ENCODE peak calls at places on chromosomes 13 and 19, in six cellular contexts. X, T, F, D, Z and C are unnamed samples.

GRCh38 chr19:679418-680286 is 3.5 kb downstream of the FSTL3 start:
- DNase-seq in X (peak; percentile 63), T (peak; percentile 72), F (peak; percentile 45), D (peak; percentile 59), Z (peak; percentile 58), C (peak; percentile 67)

GRCh38 chr19:54464044-54464623 is 556 bp upstream of the LENG9 start:
- DNase-seq in X (peak; percentile 98), T (peak; percentile 97), F (peak; percentile 62), D (peak; percentile 81), Z (peak; percentile 93), C (peak; percentile 100)

GRCh38 chr13:33262069-33262487 is 23.5 kb downstream of the STARD13 start:
- DNase-seq in X (peak; percentile 95), T (no peak), F (no peak), D (peak; percentile 21), Z (peak; percentile 85), C (no peak)

GRCh38 chr13:110314516-110315245 is 7.6 kb downstream of the COL4A2 start:
- DNase-seq in X (no peak), T (no peak), F (no peak), D (no peak), Z (no peak), C (no peak)

GRCh38 chr13:113393226-113393571 is 29.3 kb upstream of the GRTP1 start:
- DNase-seq in X (no peak), T (no peak), F (no peak), D (no peak), Z (no peak), C (no peak)

GRCh38 chr19:55247621-55248099 is 11.2 kb downstream of the PPP6R1 start:
- DNase-seq in X (peak; percentile 84), T (no peak), F (no peak), D (peak; percentile 43), Z (peak; percentile 76), C (peak; percentile 39)

GRCh38 chr19:11279505-11280236 is 16.3 kb upstream of the TSPAN16 start:
- DNase-seq in X (no peak), T (no peak), F (no peak), D (no peak), Z (no peak), C (no peak)

GRCh38 chr19:51687791-51688664 is 5.1 kb upstream of the SPACA6 start:
- DNase-seq in X (peak; percentile 52), T (peak; percentile 59), F (peak; percentile 46), D (peak; percentile 68), Z (peak; percentile 53), C (peak; percentile 37)

GRCh38 chr13:32315255-32316029 is at the start of the genes BRCA2 and ZAR1L:
- DNase-seq in X (peak; percentile 66), T (peak; percentile 88), F (peak; percentile 80), D (peak; percentile 46), Z (peak; percentile 75), C (peak; percentile 91)

GRCh38 chr19:46812898-46813569 is 24.6 kb upstream of the SLC1A5 start:
- DNase-seq in X (no peak), T (peak; percentile 21), F (no peak), D (no peak), Z (no peak), C (no peak)

GRCh38 chr13:83333614-83334388 is 548.5 kb downstream of the SLITRK1 start:
- DNase-seq in X (no peak), T (no peak), F (no peak), D (no peak), Z (no peak), C (no peak)

DNA sequence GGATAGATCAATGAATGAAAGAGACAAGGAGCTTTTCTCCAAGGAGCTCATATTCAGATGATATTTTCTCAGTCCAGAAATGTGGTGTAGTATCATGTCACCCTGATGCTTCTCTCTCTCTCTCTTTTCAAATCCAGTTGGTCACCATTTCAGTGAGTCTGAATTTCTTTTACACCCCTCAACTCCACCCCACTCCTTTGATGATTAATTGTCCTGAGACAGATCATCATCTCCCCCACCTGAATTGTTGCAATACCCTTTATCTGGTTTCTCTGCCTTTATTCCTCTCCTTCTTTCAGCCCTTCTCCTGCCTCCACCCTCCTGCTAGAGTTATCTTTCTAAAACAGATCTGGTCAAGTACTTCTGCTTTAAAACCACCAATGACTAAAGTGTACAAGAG is 299.8 kb downstream of the KLF5 start:
- DNase-seq in X (peak; percentile 65), T (no peak), F (no peak), D (no peak), Z (no peak), C (no peak)
- TF ChIP-seq CTCF in X (no peak), T (no peak), F (no peak), D (no peak), Z (no peak), C (no peak)

DNA sequence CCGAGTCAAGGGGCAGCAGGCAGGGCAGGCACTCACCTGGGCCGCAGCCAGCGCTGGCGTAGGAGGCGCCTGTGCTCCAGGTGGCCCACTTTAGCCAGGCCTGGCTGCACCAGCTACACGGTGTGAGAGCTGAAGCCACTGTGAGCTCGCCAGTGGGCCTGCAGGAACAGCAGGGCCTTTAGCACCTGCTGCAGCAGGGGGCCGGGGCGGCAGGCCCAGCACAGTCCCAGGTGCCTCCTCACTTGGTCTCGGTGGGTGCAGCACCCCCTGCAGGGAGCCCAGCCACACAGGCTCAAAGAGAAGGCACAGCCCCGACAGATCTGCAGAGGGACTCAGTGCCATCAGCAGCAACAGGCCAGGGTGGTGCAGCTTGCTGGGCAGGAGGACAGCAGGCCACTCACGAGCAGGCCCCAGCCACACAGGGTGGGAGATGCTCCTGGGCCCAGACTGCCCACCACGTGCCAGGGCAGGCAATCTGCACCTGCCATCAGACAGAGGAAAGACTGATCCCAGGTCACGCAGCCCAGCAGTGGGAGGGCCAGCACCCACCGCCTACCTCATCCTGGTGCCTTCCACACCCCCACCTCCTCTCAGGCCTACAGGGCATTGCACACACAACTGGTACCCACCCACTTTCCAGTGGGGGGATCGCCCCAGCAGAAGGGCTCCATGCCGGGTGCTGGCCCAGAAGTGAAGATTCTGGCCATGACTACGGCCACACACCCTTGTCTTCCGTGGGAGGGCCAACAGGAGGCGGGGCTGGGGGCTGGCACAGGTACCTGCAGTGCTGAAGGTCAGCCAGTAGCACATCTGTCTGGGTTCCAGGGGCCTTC is 15.8 kb downstream of the ARHGAP33 start:
- DNase-seq in X (no peak), T (peak; percentile 83), F (no peak), D (no peak), Z (no peak), C (peak; percentile 32)
- TF ChIP-seq CTCF in X (no peak), T (no peak), F (peak; percentile 24), D (peak; percentile 24), Z (no peak), C (peak; percentile 10)

GRCh38 chr13:74883834-74884233 is 598.1 kb downstream of the TBC1D4 start:
- DNase-seq in X (no peak), T (no peak), F (no peak), D (no peak), Z (no peak), C (no peak)
- TF ChIP-seq CTCF in X (no peak), T (no peak), F (no peak), D (no peak), Z (no peak), C (peak; percentile 18)

GRCh38 chr13:28626266-28626665 is 32.7 kb upstream of the POMP start:
- DNase-seq in X (no peak), T (no peak), F (no peak), D (no peak), Z (no peak), C (no peak)
- TF ChIP-seq CTCF in X (no peak), T (no peak), F (no peak), D (no peak), Z (no peak), C (no peak)